ENCODE peak calls at places on chromosomes 1 and 21, in four cellular contexts. C, V, G and A are unnamed samples.

GRCh38 chr1:226674892-226675719 is 64.0 kb downstream of the ITPKB start:
- DNase-seq in C (no peak), V (no peak), G (peak), A (no peak)

GRCh38 chr1:204685236-204686006 is at the start of gene LRRN2:
- DNase-seq in C (peak), V (no peak), G (no peak), A (no peak)

GRCh38 chr1:6259491-6260362 is 1.2 kb downstream of the GPR153 start:
- DNase-seq in C (peak), V (peak), G (no peak), A (no peak)

GRCh38 chr1:42380617-42381423 is at the start of gene RIMKLA:
- DNase-seq in C (peak), V (peak), G (no peak), A (peak)

GRCh38 chr21:46004168-46004861 is 22.7 kb downstream of the COL6A1 start:
- DNase-seq in C (peak), V (no peak), G (no peak), A (no peak)

GRCh38 chr1:109632671-109633346 is 13.2 kb downstream of the AMPD2 start:
- DNase-seq in C (peak), V (no peak), G (no peak), A (no peak)

GRCh38 chr1:109760581-109761226 is 3.0 kb downstream of the EPS8L3 start:
- DNase-seq in C (peak), V (no peak), G (no peak), A (no peak)

GRCh38 chr1:94983343-94983742 is 56.4 kb upstream of the CNN3 start:
- DNase-seq in C (no peak), V (no peak), G (no peak), A (no peak)

GRCh38 chr1:230501845-230502244 is 75.7 kb upstream of the PGBD5 start:
- DNase-seq in C (no peak), V (no peak), G (no peak), A (no peak)

GRCh38 chr1:87594736-87595383 is 266.2 kb downstream of the LMO4 start:
- DNase-seq in C (no peak), V (no peak), G (no peak), A (no peak)

GRCh38 chr1:150543500-150544143 is 5.6 kb upstream of the ADAMTSL4 start:
- DNase-seq in C (no peak), V (peak), G (no peak), A (no peak)

GRCh38 chr1:230309646-230310177 is 116.4 kb downstream of the PGBD5 start:
- DNase-seq in C (no peak), V (no peak), G (no peak), A (no peak)

DNA sequence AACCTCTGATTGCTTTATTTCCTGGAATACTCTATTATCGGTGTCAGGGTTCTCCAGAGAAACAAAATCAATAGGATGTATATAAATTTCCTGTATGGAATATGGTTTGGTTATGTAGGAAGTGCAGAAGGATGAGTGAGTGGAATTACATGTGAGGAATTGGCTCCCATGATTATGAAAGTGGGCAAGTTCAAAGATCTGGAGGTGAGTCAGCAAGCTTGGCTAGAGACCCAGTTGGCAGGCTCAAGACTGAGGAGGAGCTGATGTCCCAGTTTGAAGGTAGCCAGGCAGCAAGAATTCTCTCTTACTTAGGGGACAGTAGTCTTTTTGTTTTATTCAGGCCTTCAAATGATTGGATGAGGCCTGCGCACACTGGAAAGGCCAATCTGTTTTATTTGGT is 57.5 kb downstream of the MAP3K7CL start:
- DNase-seq in C (no peak), V (peak), G (no peak), A (no peak)
- TF ChIP-seq SUZ12 in C (no peak), V (no peak), G (no peak), A (no peak)

GRCh38 chr1:19390901-19391595 is 78.9 kb downstream of the SLC66A1 start:
- DNase-seq in C (no peak), V (no peak), G (peak), A (no peak)
- H3K9ac ChIP-seq in C (no peak), V (peak), G (peak), A (peak)

DNA sequence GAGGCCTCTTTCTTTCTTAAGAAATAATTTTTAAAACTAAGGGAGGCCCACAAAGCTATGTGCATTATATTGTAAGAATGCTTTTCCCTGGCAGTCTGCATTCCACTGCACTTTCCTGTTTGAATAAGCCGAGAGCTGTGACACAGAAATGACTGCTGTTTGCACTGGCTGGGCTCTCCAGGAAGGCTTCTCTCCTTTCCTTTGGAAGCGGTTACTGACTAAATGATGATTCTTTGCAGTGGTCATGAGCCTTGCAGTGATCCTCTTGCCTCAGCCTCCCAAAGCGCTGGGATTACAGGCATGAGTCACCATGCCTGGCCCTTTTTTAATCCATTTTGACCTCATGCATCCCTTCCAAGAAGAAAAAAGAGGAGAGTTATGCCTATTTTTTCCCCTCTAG is 336.9 kb upstream of the CAMK1G start:
- DNase-seq in C (no peak), V (no peak), G (no peak), A (no peak)
- TF ChIP-seq SUZ12 in C (no peak), V (no peak), G (no peak), A (no peak)

DNA sequence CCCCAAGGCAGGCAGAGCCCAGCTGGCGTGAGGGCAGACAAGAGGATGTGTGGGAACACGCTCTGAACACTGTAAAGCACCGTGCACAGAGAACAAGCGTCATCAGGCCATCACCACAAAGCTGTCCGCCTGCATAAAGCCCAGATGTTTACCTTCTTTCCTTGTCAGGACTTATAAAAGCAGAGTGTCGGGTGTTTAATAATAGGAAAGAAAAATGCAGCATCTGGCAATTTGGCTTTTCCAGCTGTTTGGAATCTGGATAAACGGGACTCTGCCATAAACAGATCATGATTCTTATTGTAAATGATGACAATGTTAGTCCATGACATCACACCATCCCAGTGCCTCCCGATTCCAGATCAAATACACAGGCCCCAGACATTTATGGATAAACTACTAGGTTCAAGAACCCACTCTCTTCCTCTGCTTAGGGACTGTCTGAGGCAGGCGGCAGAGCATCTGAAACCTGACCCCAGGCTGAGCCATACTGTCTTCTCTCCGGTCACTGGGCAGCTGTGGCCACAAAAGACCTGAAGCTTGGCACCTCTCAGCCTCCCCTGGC is 4.2 kb downstream of the GLIS1 start:
- DNase-seq in C (no peak), V (no peak), G (no peak), A (no peak)
- H3K9ac ChIP-seq in C (no peak), V (no peak), G (no peak), A (no peak)